ENCODE peak calls at places on chromosome 15, in eight cellular contexts. One of them, this sample, is unnamed.

GRCh38 chr15:60949034-60949977 is 279.8 kb downstream of the RORA start:
- DNase-seq in NAMALWA: no peak
- DNase-seq in psoas muscle: no peak
- DNase-seq in EL: peak; percentile 39
- DNase-seq in A673: no peak
- DNase-seq in mucosa of gallbladder: no peak
- DNase-seq in Daoy: no peak
- DNase-seq in stimulated activated CD4-positive, alpha-beta T cell treated with anti-CD3 and anti-CD28 coated beads, Interleukin-1b, Interleukin-23, amount 100 ng/mL, for 4 hours: no peak
- DNase-seq in this sample: no peak

GRCh38 chr15:80636675-80637074 is 58.4 kb upstream of the ABHD17C start:
- DNase-seq in NAMALWA: no peak
- DNase-seq in psoas muscle: no peak
- DNase-seq in EL: no peak
- DNase-seq in A673: no peak
- DNase-seq in mucosa of gallbladder: no peak
- DNase-seq in Daoy: no peak
- DNase-seq in stimulated activated CD4-positive, alpha-beta T cell treated with anti-CD3 and anti-CD28 coated beads, Interleukin-1b, Interleukin-23, amount 100 ng/mL, for 4 hours: no peak
- DNase-seq in this sample: no peak

GRCh38 chr15:36191459-36191858 is 388.0 kb upstream of the CDIN1 start:
- DNase-seq in NAMALWA: no peak
- DNase-seq in psoas muscle: no peak
- DNase-seq in EL: no peak
- DNase-seq in A673: no peak
- DNase-seq in mucosa of gallbladder: no peak
- DNase-seq in Daoy: no peak
- DNase-seq in stimulated activated CD4-positive, alpha-beta T cell treated with anti-CD3 and anti-CD28 coated beads, Interleukin-1b, Interleukin-23, amount 100 ng/mL, for 4 hours: no peak
- DNase-seq in this sample: no peak

GRCh38 chr15:55742498-55742926 is 440 bp downstream of the PRTG start:
- DNase-seq in NAMALWA: no peak
- DNase-seq in psoas muscle: no peak
- DNase-seq in EL: peak; percentile 46
- DNase-seq in A673: no peak
- DNase-seq in mucosa of gallbladder: no peak
- DNase-seq in Daoy: peak; percentile 42
- DNase-seq in stimulated activated CD4-positive, alpha-beta T cell treated with anti-CD3 and anti-CD28 coated beads, Interleukin-1b, Interleukin-23, amount 100 ng/mL, for 4 hours: no peak
- DNase-seq in this sample: peak; percentile 51

GRCh38 chr15:41581110-41581509 is 22.1 kb downstream of the TYRO3 start:
- DNase-seq in NAMALWA: peak; percentile 48
- DNase-seq in psoas muscle: no peak
- DNase-seq in EL: no peak
- DNase-seq in A673: peak; percentile 27
- DNase-seq in mucosa of gallbladder: no peak
- DNase-seq in Daoy: peak; percentile 23
- DNase-seq in stimulated activated CD4-positive, alpha-beta T cell treated with anti-CD3 and anti-CD28 coated beads, Interleukin-1b, Interleukin-23, amount 100 ng/mL, for 4 hours: no peak
- DNase-seq in this sample: peak; percentile 76

GRCh38 chr15:60708684-60709083 is 229.7 kb upstream of the ICE2 start:
- DNase-seq in NAMALWA: no peak
- DNase-seq in psoas muscle: no peak
- DNase-seq in EL: no peak
- DNase-seq in A673: no peak
- DNase-seq in mucosa of gallbladder: no peak
- DNase-seq in Daoy: peak; percentile 26
- DNase-seq in stimulated activated CD4-positive, alpha-beta T cell treated with anti-CD3 and anti-CD28 coated beads, Interleukin-1b, Interleukin-23, amount 100 ng/mL, for 4 hours: no peak
- DNase-seq in this sample: no peak

GRCh38 chr15:66943456-66944095 is 121.8 kb upstream of the SMAD3 start:
- DNase-seq in NAMALWA: peak; percentile 73
- DNase-seq in psoas muscle: no peak
- DNase-seq in EL: no peak
- DNase-seq in A673: no peak
- DNase-seq in mucosa of gallbladder: peak; percentile 30
- DNase-seq in Daoy: no peak
- DNase-seq in stimulated activated CD4-positive, alpha-beta T cell treated with anti-CD3 and anti-CD28 coated beads, Interleukin-1b, Interleukin-23, amount 100 ng/mL, for 4 hours: no peak
- DNase-seq in this sample: peak; percentile 77

GRCh38 chr15:24766511-24767133 is 91.0 kb downstream of the NPAP1 start:
- DNase-seq in NAMALWA: no peak
- DNase-seq in psoas muscle: no peak
- DNase-seq in EL: no peak
- DNase-seq in A673: no peak
- DNase-seq in mucosa of gallbladder: no peak
- DNase-seq in Daoy: no peak
- DNase-seq in stimulated activated CD4-positive, alpha-beta T cell treated with anti-CD3 and anti-CD28 coated beads, Interleukin-1b, Interleukin-23, amount 100 ng/mL, for 4 hours: no peak
- DNase-seq in this sample: no peak

GRCh38 chr15:78178056-78178455 is 28.9 kb downstream of the IDH3A start:
- DNase-seq in NAMALWA: no peak
- DNase-seq in psoas muscle: no peak
- DNase-seq in EL: no peak
- DNase-seq in A673: no peak
- DNase-seq in mucosa of gallbladder: no peak
- DNase-seq in Daoy: no peak
- DNase-seq in stimulated activated CD4-positive, alpha-beta T cell treated with anti-CD3 and anti-CD28 coated beads, Interleukin-1b, Interleukin-23, amount 100 ng/mL, for 4 hours: no peak
- DNase-seq in this sample: no peak

GRCh38 chr15:68930268-68931022 is at the start of gene SPESP1:
- DNase-seq in NAMALWA: no peak
- DNase-seq in psoas muscle: peak; percentile 59
- DNase-seq in EL: peak; percentile 86
- DNase-seq in A673: no peak
- DNase-seq in mucosa of gallbladder: peak; percentile 69
- DNase-seq in Daoy: no peak
- DNase-seq in stimulated activated CD4-positive, alpha-beta T cell treated with anti-CD3 and anti-CD28 coated beads, Interleukin-1b, Interleukin-23, amount 100 ng/mL, for 4 hours: peak; percentile 48
- DNase-seq in this sample: no peak

GRCh38 chr15:93059442-93059841 is 29.6 kb downstream of the RGMA start:
- DNase-seq in NAMALWA: no peak
- DNase-seq in psoas muscle: no peak
- DNase-seq in EL: no peak
- DNase-seq in A673: no peak
- DNase-seq in mucosa of gallbladder: no peak
- DNase-seq in Daoy: no peak
- DNase-seq in stimulated activated CD4-positive, alpha-beta T cell treated with anti-CD3 and anti-CD28 coated beads, Interleukin-1b, Interleukin-23, amount 100 ng/mL, for 4 hours: no peak
- DNase-seq in this sample: no peak

GRCh38 chr15:70480196-70480856 is 283.0 kb downstream of the UACA start:
- DNase-seq in NAMALWA: no peak
- DNase-seq in psoas muscle: no peak
- DNase-seq in EL: no peak
- DNase-seq in A673: no peak
- DNase-seq in mucosa of gallbladder: no peak
- DNase-seq in Daoy: peak; percentile 45
- DNase-seq in stimulated activated CD4-positive, alpha-beta T cell treated with anti-CD3 and anti-CD28 coated beads, Interleukin-1b, Interleukin-23, amount 100 ng/mL, for 4 hours: no peak
- DNase-seq in this sample: no peak

GRCh38 chr15:52677593-52677992 is 1.6 kb downstream of the ATOSA start:
- DNase-seq in NAMALWA: no peak
- DNase-seq in psoas muscle: no peak
- DNase-seq in EL: no peak
- DNase-seq in A673: no peak
- DNase-seq in mucosa of gallbladder: no peak
- DNase-seq in Daoy: no peak
- DNase-seq in stimulated activated CD4-positive, alpha-beta T cell treated with anti-CD3 and anti-CD28 coated beads, Interleukin-1b, Interleukin-23, amount 100 ng/mL, for 4 hours: no peak
- DNase-seq in this sample: no peak

GRCh38 chr15:42130246-42130986 is 26.0 kb downstream of the PLA2G4F start:
- DNase-seq in NAMALWA: no peak
- DNase-seq in psoas muscle: no peak
- DNase-seq in EL: no peak
- DNase-seq in A673: no peak
- DNase-seq in mucosa of gallbladder: no peak
- DNase-seq in Daoy: no peak
- DNase-seq in stimulated activated CD4-positive, alpha-beta T cell treated with anti-CD3 and anti-CD28 coated beads, Interleukin-1b, Interleukin-23, amount 100 ng/mL, for 4 hours: no peak
- DNase-seq in this sample: no peak

This sample was measured in T47D.